ENCODE peak calls at places on chromosomes 16 and 17, in six cellular contexts. G is breast epithelium, Y is left ventricle myocardium inferior, E is upper lobe of right lung, Q is H9, M is fibroblast of pulmonary artery. N is an unnamed sample.

GRCh38 chr17:81868674-81869220 is 2.4 kb downstream of the ARHGDIA start:
- DNase-seq in G (no peak), Y (no peak), E (peak), Q (peak), M (peak), N (no peak)

GRCh38 chr16:22743401-22743800 is 70.6 kb upstream of the HS3ST2 start:
- DNase-seq in G (no peak), Y (no peak), E (no peak), Q (no peak), M (no peak), N (no peak)

GRCh38 chr17:50931003-50931878 is 65.1 kb upstream of the TOB1 start:
- DNase-seq in G (no peak), Y (peak), E (peak), Q (peak), M (peak), N (peak)

GRCh38 chr16:80200079-80200478 is 340.7 kb upstream of the DYNLRB2 start:
- DNase-seq in G (no peak), Y (no peak), E (no peak), Q (no peak), M (no peak), N (no peak)

GRCh38 chr16:46801428-46802049 is 29.4 kb downstream of the C16orf87 start:
- DNase-seq in G (no peak), Y (no peak), E (no peak), Q (no peak), M (peak), N (no peak)

GRCh38 chr17:77380411-77381184 is 239.8 kb downstream of the SEC14L1 start:
- DNase-seq in G (no peak), Y (no peak), E (no peak), Q (no peak), M (no peak), N (no peak)

GRCh38 chr16:79599837-79600635 is 501 bp downstream of the MAF start:
- DNase-seq in G (peak), Y (peak), E (peak), Q (peak), M (peak), N (peak)

GRCh38 chr16:10036951-10037350 is 145.3 kb downstream of the GRIN2A start:
- DNase-seq in G (no peak), Y (no peak), E (no peak), Q (no peak), M (no peak), N (no peak)

GRCh38 chr17:14123579-14124278 is 54.4 kb downstream of the COX10 start:
- DNase-seq in G (no peak), Y (no peak), E (no peak), Q (no peak), M (no peak), N (no peak)

GRCh38 chr17:14525551-14526455 is 224.9 kb downstream of the HS3ST3B1 start:
- DNase-seq in G (no peak), Y (no peak), E (no peak), Q (peak), M (no peak), N (no peak)

GRCh38 chr17:29039764-29040598 is 3.0 kb upstream of the PIPOX start:
- DNase-seq in G (peak), Y (no peak), E (no peak), Q (no peak), M (peak), N (no peak)

GRCh38 chr16:21673469-21673868 is 9.7 kb downstream of the OTOA start:
- DNase-seq in G (no peak), Y (no peak), E (no peak), Q (no peak), M (no peak), N (no peak)

GRCh38 chr17:73096866-73097265 is 4.4 kb upstream of the SLC39A11 start:
- DNase-seq in G (peak), Y (no peak), E (peak), Q (no peak), M (peak), N (no peak)

GRCh38 chr16:16062023-16062932 is 112.9 kb downstream of the ABCC1 start:
- DNase-seq in G (no peak), Y (peak), E (no peak), Q (no peak), M (peak), N (no peak)

GRCh38 chr17:66858182-66859083 is 23.5 kb downstream of the CACNG5 start:
- DNase-seq in G (no peak), Y (no peak), E (no peak), Q (no peak), M (no peak), N (no peak)

GRCh38 chr17:66860204-66860603 is 25.3 kb downstream of the CACNG5 start:
- DNase-seq in G (no peak), Y (no peak), E (no peak), Q (no peak), M (no peak), N (no peak)

GRCh38 chr17:66850692-66851091 is 15.8 kb downstream of the CACNG5 start:
- DNase-seq in G (no peak), Y (no peak), E (no peak), Q (no peak), M (no peak), N (no peak)

GRCh38 chr17:66849851-66850580 is 15.1 kb downstream of the CACNG5 start:
- DNase-seq in G (no peak), Y (no peak), E (no peak), Q (no peak), M (no peak), N (no peak)

DNA sequence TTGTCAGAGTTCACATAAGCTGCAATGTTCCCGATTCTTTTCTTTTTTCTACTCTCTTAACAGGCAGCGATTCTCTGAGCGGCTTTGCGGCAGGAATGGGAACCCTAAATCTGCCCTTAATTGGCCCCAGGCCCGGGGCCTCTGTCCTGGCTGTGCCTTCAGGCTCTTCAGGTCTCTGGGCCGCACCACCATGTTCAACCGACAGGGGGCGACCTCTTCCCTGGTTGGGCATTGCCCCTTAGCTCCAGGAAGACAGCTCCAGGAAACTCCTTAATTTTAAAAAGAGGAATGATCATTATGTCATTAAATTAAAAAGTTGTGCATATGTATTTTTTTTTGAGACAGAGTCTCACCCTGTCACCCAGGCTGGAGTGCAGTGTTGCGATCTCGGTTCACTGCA is 20.3 kb downstream of the CACNG5 start:
- DNase-seq in G (no peak), Y (no peak), E (no peak), Q (peak), M (no peak), N (no peak)
- TF ChIP-seq CTCF in G (no peak), Y (peak), E (peak), Q (peak), M (peak), N (peak)

GRCh38 chr17:74466111-74466784 is at the start of gene CD300A:
- DNase-seq in G (no peak), Y (peak), E (peak), Q (peak), M (no peak), N (no peak)
- TF ChIP-seq CTCF in G (no peak), Y (no peak), E (no peak), Q (no peak), M (no peak), N (no peak)

GRCh38 chr16:28823291-28823718 is 506 bp downstream of the ATXN2L start:
- DNase-seq in G (no peak), Y (no peak), E (no peak), Q (no peak), M (no peak), N (no peak)

GRCh38 chr16:28824548-28824973 is 1.8 kb downstream of the ATXN2L start:
- DNase-seq in G (no peak), Y (no peak), E (no peak), Q (no peak), M (no peak), N (no peak)

GRCh38 chr16:28821874-28822519 is 802 bp upstream of the ATXN2L start:
- DNase-seq in G (no peak), Y (no peak), E (no peak), Q (no peak), M (no peak), N (no peak)

GRCh38 chr16:28822520-28823290 is at the start of gene ATXN2L:
- DNase-seq in G (peak), Y (peak), E (peak), Q (peak), M (peak), N (peak)

GRCh38 chr16:28823719-28824547 is 1.1 kb downstream of the ATXN2L start:
- DNase-seq in G (peak), Y (peak), E (peak), Q (peak), M (peak), N (peak)
- TF ChIP-seq CTCF in G (peak), Y (peak), E (peak), Q (no peak), M (no peak), N (peak)

GRCh38 chr17:80511222-80512180 is 33.1 kb upstream of the RPTOR start:
- DNase-seq in G (no peak), Y (no peak), E (no peak), Q (peak), M (no peak), N (no peak)
- TF ChIP-seq CTCF in G (no peak), Y (no peak), E (no peak), Q (peak), M (no peak), N (peak)

GRCh38 chr16:52455549-52456277 is 91.2 kb downstream of the TOX3 start:
- DNase-seq in G (no peak), Y (no peak), E (no peak), Q (no peak), M (no peak), N (no peak)
- TF ChIP-seq CTCF in G (no peak), Y (no peak), E (no peak), Q (no peak), M (no peak), N (no peak)

GRCh38 chr17:71118039-71118438 is 948.7 kb downstream of the KCNJ2 start:
- DNase-seq in G (no peak), Y (no peak), E (no peak), Q (no peak), M (no peak), N (no peak)
- TF ChIP-seq CTCF in G (no peak), Y (peak), E (peak), Q (peak), M (peak), N (peak)

GRCh38 chr16:66549284-66550131 is at the start of gene TK2:
- DNase-seq in G (peak), Y (peak), E (peak), Q (peak), M (peak), N (peak)
- TF ChIP-seq CTCF in G (peak), Y (peak), E (peak), Q (no peak), M (peak), N (peak)

N was measured in type B pancreatic cell.